ENCODE peak calls at places on chromosomes 6 and 20, in four cellular contexts. U is tibial artery, B is right atrium auricular region, O is progenitor cell of endocrine pancreas. A is an unnamed sample.

GRCh38 chr6:33430991-33431879 is 11.4 kb downstream of the SYNGAP1 start:
- DNase-seq in B (no peak), U (peak; percentile 73), O (peak; percentile 59), A (no peak)

GRCh38 chr6:100573169-100573568 is 108.4 kb upstream of the SIM1 start:
- DNase-seq in B (no peak), U (no peak), O (no peak), A (no peak)

GRCh38 chr6:158475344-158476302 is 84.3 kb upstream of the TMEM181 start:
- DNase-seq in U (no peak), B (no peak), O (no peak), A (no peak)

GRCh38 chr20:48260370-48260769 is 475.1 kb upstream of the SULF2 start:
- DNase-seq in B (no peak), U (no peak), O (no peak), A (no peak)

GRCh38 chr6:159955945-159956361 is 12.9 kb upstream of the IGF2R start:
- DNase-seq in B (no peak), O (no peak), U (no peak), A (no peak)

GRCh38 chr6:36376742-36377141 is 10.7 kb downstream of the ETV7 start:
- DNase-seq in O (no peak), B (no peak), U (no peak), A (no peak)

GRCh38 chr6:138468320-138469015 is 30.8 kb downstream of the NHSL1 start:
- DNase-seq in U (no peak), B (no peak), O (no peak), A (no peak)

GRCh38 chr6:161273356-161273751 is 507 bp downstream of the AGPAT4 start:
- DNase-seq in U (no peak), B (no peak), O (no peak), A (no peak)

GRCh38 chr6:17703256-17703694 is 3.5 kb downstream of the NUP153 start:
- DNase-seq in B (no peak), U (no peak), O (no peak), A (no peak)

GRCh38 chr6:154298297-154298696 is 58.3 kb downstream of the IPCEF1 start:
- DNase-seq in O (no peak), B (no peak), U (no peak), A (no peak)

GRCh38 chr20:766906-767305 is 1.4 kb downstream of the SLC52A3 start:
- DNase-seq in B (no peak), U (no peak), O (no peak), A (no peak)

GRCh38 chr20:49559411-49560081 is 8.4 kb downstream of the PTGIS start:
- DNase-seq in O (no peak), B (peak; percentile 67), U (no peak), A (no peak)

GRCh38 chr6:49401063-49401462 is 62.0 kb downstream of the MMUT start:
- DNase-seq in B (no peak), U (no peak), O (no peak), A (no peak)

GRCh38 chr6:12116264-12116800 is 104.2 kb downstream of the HIVEP1 start:
- DNase-seq in O (no peak), B (no peak), U (no peak), A (no peak)

GRCh38 chr6:127641905-127642304 is 64.9 kb downstream of the C6orf58 start:
- DNase-seq in B (no peak), U (no peak), O (no peak), A (no peak)

GRCh38 chr6:20148433-20148832 is 63.8 kb downstream of the MBOAT1 start:
- DNase-seq in O (no peak), B (no peak), U (no peak), A (no peak)

GRCh38 chr6:142286088-142286409 is 15.8 kb upstream of the ADGRG6 start:
- DNase-seq in U (no peak), B (no peak), O (no peak), A (no peak)

GRCh38 chr20:17570347-17571152 is 675 bp downstream of the DSTN start:
- DNase-seq in U (peak; percentile 80), O (peak; percentile 48), B (no peak), A (peak; percentile 85)

GRCh38 chr20:58021481-58021880 is 207.0 kb downstream of the ANKRD60 start:
- DNase-seq in U (no peak), B (no peak), O (no peak), A (no peak)

GRCh38 chr20:4813839-4814695 is 92.4 kb downstream of the PRND start:
- DNase-seq in O (no peak), U (peak; percentile 66), B (no peak), A (no peak)

GRCh38 chr6:131222773-131223172 is 87.5 kb downstream of the AKAP7 start:
- DNase-seq in B (no peak), O (no peak), U (no peak), A (no peak)

GRCh38 chr20:44911264-44911921 is 1.5 kb downstream of the PABPC1L start:
- DNase-seq in O (peak; percentile 67), B (no peak), U (no peak), A (no peak)

GRCh38 chr20:56348746-56349145 is 10.0 kb upstream of the FAM210B start:
- DNase-seq in U (no peak), O (no peak), B (no peak), A (no peak)

GRCh38 chr6:82040405-82041221 is 206.9 kb downstream of the IBTK start:
- DNase-seq in O (peak; percentile 20), B (no peak), U (no peak), A (no peak)

GRCh38 chr20:38110525-38111178 is 54.4 kb downstream of the TGM2 start:
- DNase-seq in O (no peak), B (peak; percentile 55), U (no peak), A (no peak)

DNA sequence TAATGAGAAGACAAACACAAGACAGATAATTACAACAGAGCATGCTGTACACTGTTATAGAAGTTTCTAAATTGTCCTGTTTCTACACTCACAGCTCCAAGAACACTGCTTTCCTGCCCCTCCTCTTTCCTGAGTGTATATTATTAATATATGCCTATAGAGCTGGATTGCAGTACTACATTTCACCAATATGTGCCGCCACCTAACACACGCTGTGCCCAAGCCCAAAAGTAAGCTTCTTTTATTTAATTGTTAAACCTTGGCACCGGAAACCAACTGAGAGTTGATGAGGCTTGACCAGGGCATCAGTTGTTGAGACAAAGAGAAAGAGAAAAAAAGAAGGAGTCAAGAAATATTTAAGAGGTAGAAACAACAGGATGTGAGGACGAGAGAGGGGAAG is 16.0 kb upstream of the PTPRT start:
- DNase-seq in O (no peak), B (no peak), U (no peak), A (no peak)
- TF ChIP-seq CTCF in O (no peak), B (no peak), U (no peak), A (no peak)

GRCh38 chr20:50943091-50943490 is 11.9 kb upstream of the ADNP start:
- DNase-seq in B (no peak), O (no peak), U (no peak), A (no peak)
- TF ChIP-seq CTCF in B (no peak), O (no peak), U (no peak), A (no peak)

GRCh38 chr6:149303468-149303867 is 14.0 kb upstream of the TAB2 start:
- DNase-seq in O (no peak), U (no peak), B (no peak), A (no peak)
- TF ChIP-seq CTCF in O (no peak), U (no peak), B (no peak), A (no peak)

DNA sequence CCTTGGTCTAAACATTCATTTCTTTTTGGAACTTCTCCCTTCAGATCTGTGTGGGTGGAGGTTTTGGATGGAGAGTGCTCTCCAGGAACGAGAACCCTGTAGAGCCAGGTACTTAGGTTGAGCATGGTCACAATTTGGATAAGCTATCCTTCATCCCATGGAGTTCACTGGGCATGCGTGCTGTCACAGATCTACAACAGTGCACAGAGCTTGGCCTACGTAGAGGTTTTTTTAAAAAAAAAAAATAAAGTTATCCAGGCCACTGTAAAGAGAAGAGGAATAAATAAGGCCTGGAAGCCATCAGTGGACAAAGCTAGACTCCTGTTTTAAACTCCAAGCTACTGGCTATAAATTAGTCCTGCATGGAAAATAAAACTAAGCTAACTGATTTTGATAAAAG is 165.6 kb downstream of the SLC24A3 start:
- DNase-seq in B (no peak), O (no peak), U (no peak), A (no peak)
- TF ChIP-seq CTCF in B (no peak), O (no peak), U (no peak), A (no peak)

GRCh38 chr6:104281370-104281769 is 578.3 kb downstream of the HACE1 start:
- DNase-seq in B (no peak), O (no peak), U (no peak), A (no peak)
- TF ChIP-seq CTCF in B (no peak), O (no peak), U (no peak), A (no peak)

A was measured in osteocyte.